ENCODE peak calls at places on chromosomes 7 and 10, in seven cellular contexts. H is H1, N is HCT116, C is transverse colon, M is spleen, F is sigmoid colon, O is stomach. V is an unnamed sample.

GRCh38 chr7:46881507-46882127 is 700.3 kb downstream of the TNS3 start:
- DNase-seq in H (no peak), N (peak), C (no peak), M (no peak), F (no peak), O (no peak), V (no peak)

GRCh38 chr7:40298421-40298820 is 163.6 kb downstream of the SUGCT start:
- DNase-seq in H (no peak), N (no peak), C (no peak), M (no peak), F (no peak), O (no peak), V (no peak)

GRCh38 chr10:72062341-72062740 is 26.0 kb downstream of the SPOCK2 start:
- DNase-seq in H (no peak), N (no peak), C (no peak), M (peak), F (no peak), O (no peak), V (no peak)

GRCh38 chr10:33807527-33808377 is 473.3 kb upstream of the NRP1 start:
- DNase-seq in H (no peak), N (no peak), C (no peak), M (no peak), F (no peak), O (no peak), V (no peak)

GRCh38 chr7:123024989-123025758 is 29.7 kb upstream of the TAS2R16 start:
- DNase-seq in H (no peak), N (no peak), C (no peak), M (no peak), F (no peak), O (no peak), V (no peak)

GRCh38 chr10:111821876-111822275 is 361.7 kb downstream of the GPAM start:
- DNase-seq in H (no peak), N (no peak), C (no peak), M (no peak), F (no peak), O (no peak), V (no peak)

GRCh38 chr7:157561816-157562410 is 225.1 kb downstream of the DNAJB6 start:
- DNase-seq in H (no peak), N (no peak), C (no peak), M (peak), F (peak), O (no peak), V (no peak)

GRCh38 chr7:20578257-20578771 is 37.2 kb upstream of the ABCB5 start:
- DNase-seq in H (no peak), N (no peak), C (no peak), M (no peak), F (no peak), O (no peak), V (no peak)

GRCh38 chr10:102815790-102816549 is 21.2 kb downstream of the CYP17A1 start:
- DNase-seq in H (no peak), N (no peak), C (peak), M (no peak), F (peak), O (no peak), V (no peak)

GRCh38 chr7:80791509-80791929 is 127.3 kb downstream of the SEMA3C start:
- DNase-seq in H (no peak), N (no peak), C (no peak), M (no peak), F (no peak), O (no peak), V (no peak)

GRCh38 chr7:84191842-84192241 is 2.7 kb downstream of the SEMA3A start:
- DNase-seq in H (no peak), N (no peak), C (no peak), M (no peak), F (no peak), O (no peak), V (no peak)

GRCh38 chr7:92834661-92835139 is 1.7 kb downstream of the CDK6 start:
- DNase-seq in H (peak), N (no peak), C (peak), M (no peak), F (peak), O (peak), V (no peak)

GRCh38 chr7:56493196-56493595 is 377.0 kb upstream of the NUPR2 start:
- DNase-seq in H (no peak), N (no peak), C (no peak), M (no peak), F (no peak), O (no peak), V (no peak)

GRCh38 chr7:5678295-5679046 is 103.0 kb downstream of the RNF216 start:
- DNase-seq in H (no peak), N (no peak), C (no peak), M (peak), F (no peak), O (no peak), V (no peak)

GRCh38 chr10:116978906-116979305 is 26.1 kb downstream of the SHTN1 start:
- DNase-seq in H (no peak), N (no peak), C (no peak), M (no peak), F (no peak), O (no peak), V (no peak)

GRCh38 chr10:69042838-69043237 is 45.1 kb upstream of the SRGN start:
- DNase-seq in H (no peak), N (no peak), C (no peak), M (no peak), F (no peak), O (no peak), V (no peak)

GRCh38 chr10:92677708-92678107 is 12.0 kb upstream of the HHEX start:
- DNase-seq in H (no peak), N (no peak), C (no peak), M (no peak), F (no peak), O (no peak), V (no peak)

GRCh38 chr7:89511900-89512299 is 642.4 kb upstream of the STEAP1 start:
- DNase-seq in H (no peak), N (no peak), C (no peak), M (no peak), F (no peak), O (no peak), V (no peak)

GRCh38 chr10:21920633-21921032 is 82.9 kb downstream of the DNAJC1 start:
- DNase-seq in H (no peak), N (no peak), C (no peak), M (no peak), F (no peak), O (no peak), V (no peak)

GRCh38 chr7:151380199-151381082 is 29.4 kb downstream of the WDR86 start:
- DNase-seq in H (no peak), N (no peak), C (no peak), M (peak), F (no peak), O (no peak), V (peak)

GRCh38 chr7:7148799-7149481 is 33.4 kb upstream of the C1GALT1 start:
- DNase-seq in H (no peak), N (no peak), C (no peak), M (no peak), F (no peak), O (no peak), V (no peak)

GRCh38 chr10:124917939-124918830 is 23.7 kb upstream of the ZRANB1 start:
- DNase-seq in H (no peak), N (no peak), C (no peak), M (no peak), F (no peak), O (no peak), V (no peak)

GRCh38 chr7:157910446-157910845 is 573.6 kb downstream of the DNAJB6 start:
- DNase-seq in H (no peak), N (no peak), C (no peak), M (no peak), F (no peak), O (no peak), V (no peak)

GRCh38 chr10:89867964-89868363 is 166.6 kb downstream of the KIF20B start:
- DNase-seq in H (no peak), N (peak), C (no peak), M (no peak), F (no peak), O (no peak), V (no peak)

GRCh38 chr10:89414146-89414878 is at the start of gene IFIT5:
- DNase-seq in H (no peak), N (no peak), C (peak), M (peak), F (peak), O (peak), V (peak)

GRCh38 chr7:111162692-111163091 is 71.8 kb downstream of the LRRN3 start:
- DNase-seq in H (no peak), N (no peak), C (no peak), M (no peak), F (no peak), O (no peak), V (no peak)

GRCh38 chr10:125158528-125159485 is 1.6 kb downstream of the CTBP2 start:
- DNase-seq in H (peak), N (no peak), C (peak), M (peak), F (peak), O (peak), V (no peak)

GRCh38 chr7:106452031-106452851 is 167.5 kb upstream of the NAMPT start:
- DNase-seq in H (no peak), N (no peak), C (no peak), M (no peak), F (no peak), O (no peak), V (no peak)
- TF ChIP-seq POLR2AphosphoS5 in H (no peak), N (no peak), C (no peak), M (no peak), F (no peak), O (no peak), V (no peak)

GRCh38 chr7:55155351-55156117 is 136.7 kb downstream of the EGFR start:
- DNase-seq in H (no peak), N (no peak), C (no peak), M (no peak), F (no peak), O (no peak), V (no peak)

GRCh38 chr7:55158541-55158940 is 139.7 kb downstream of the EGFR start:
- DNase-seq in H (no peak), N (no peak), C (no peak), M (no peak), F (no peak), O (no peak), V (no peak)

GRCh38 chr7:55158983-55159382 is 140.2 kb downstream of the EGFR start:
- DNase-seq in H (no peak), N (no peak), C (no peak), M (no peak), F (no peak), O (no peak), V (no peak)

GRCh38 chr7:55156919-55157318 is 138.1 kb downstream of the EGFR start:
- DNase-seq in H (no peak), N (no peak), C (no peak), M (peak), F (no peak), O (no peak), V (no peak)

GRCh38 chr7:55157347-55158105 is 138.7 kb downstream of the EGFR start:
- DNase-seq in H (no peak), N (no peak), C (no peak), M (peak), F (no peak), O (no peak), V (no peak)
- TF ChIP-seq POLR2A in H (no peak), N (no peak), C (no peak), M (no peak), F (no peak), O (no peak), V (no peak)

DNA sequence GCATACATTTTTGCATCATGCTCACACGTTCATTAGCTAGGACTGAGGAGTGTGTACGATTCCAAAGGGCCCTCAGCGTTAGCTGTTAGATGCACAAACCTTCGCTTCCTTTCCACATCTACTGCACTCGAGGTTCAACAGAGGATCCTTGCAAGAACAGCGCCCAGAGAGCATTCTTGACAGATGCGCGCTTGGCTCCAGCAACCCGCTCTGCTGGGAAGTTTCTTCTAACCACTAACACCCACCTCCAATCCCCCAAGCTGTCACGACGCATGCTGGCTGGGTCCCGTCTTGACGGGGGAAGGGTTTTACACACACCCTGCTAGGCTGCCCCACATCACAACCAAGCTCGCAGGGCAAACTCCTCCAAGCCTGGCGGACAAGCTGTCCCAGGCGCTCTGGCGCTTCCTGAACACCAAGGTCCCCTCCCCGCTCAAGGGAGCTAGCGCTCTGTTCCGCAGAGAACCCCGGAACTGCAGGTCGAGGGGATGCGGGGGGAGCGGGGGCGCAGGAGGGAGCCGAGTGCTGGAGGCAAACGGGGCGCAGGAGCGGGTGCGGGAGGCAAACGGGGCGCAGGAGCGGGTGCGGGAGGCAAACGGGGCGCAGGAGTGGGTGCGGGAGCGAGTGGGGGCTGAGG is 653 bp upstream of the ADRB1 start:
- DNase-seq in H (peak), N (peak), C (peak), M (no peak), F (peak), O (peak), V (no peak)
- TF ChIP-seq POLR2AphosphoS5 in H (no peak), N (no peak), C (no peak), M (peak), F (no peak), O (no peak), V (peak)

DNA sequence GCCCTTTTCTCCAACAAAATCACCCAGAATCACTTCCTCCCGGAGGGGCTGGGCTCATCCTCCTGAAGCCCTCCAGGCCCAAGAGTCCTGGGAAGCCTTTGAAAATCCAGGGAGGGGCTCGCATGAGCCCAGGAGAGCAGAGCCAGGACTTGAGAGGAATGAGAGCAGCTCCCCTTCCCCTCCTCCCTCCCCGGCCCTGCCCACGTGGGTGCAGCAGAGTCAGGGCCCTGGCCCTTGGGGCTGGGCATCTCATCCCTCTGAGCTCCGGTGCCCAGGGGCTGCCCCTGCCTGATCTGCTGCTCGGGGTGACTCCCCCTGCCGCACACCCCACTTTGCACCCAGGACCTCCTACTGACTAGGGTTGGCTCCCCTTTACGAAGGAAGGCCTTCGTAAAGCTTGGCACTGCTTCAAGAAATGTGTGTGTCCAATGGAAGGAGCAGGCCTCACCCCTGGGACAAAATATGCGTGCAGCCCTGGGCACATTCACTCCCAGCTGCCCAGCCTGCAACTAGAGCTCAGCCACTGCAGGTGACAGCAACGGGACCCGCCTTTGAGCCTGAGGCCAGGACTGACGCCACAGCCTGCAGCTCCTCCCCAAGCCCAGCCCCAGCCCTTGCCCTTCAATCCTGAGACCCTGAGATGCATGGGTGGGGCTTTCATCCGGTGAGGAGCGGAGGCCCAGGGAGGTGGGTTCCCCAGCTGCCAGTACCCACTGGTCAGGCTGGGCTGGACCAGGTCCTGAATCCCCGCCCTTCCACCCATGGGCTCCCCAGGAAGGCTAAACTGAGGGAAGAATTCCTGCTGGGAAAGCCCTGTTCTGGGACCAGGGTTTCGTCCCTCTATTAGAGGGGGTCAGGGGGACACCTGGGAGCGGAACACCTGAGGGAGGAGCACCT is 21.8 kb downstream of the PWWP2B start:
- DNase-seq in H (no peak), N (peak), C (peak), M (peak), F (no peak), O (peak), V (no peak)
- TF ChIP-seq POLR2A in H (no peak), N (no peak), C (peak), M (no peak), F (peak), O (no peak), V (no peak)

GRCh38 chr10:115969591-115969990 is 303.4 kb downstream of the GFRA1 start:
- DNase-seq in H (no peak), N (no peak), C (no peak), M (no peak), F (peak), O (no peak), V (no peak)
- TF ChIP-seq POLR2AphosphoS5 in H (no peak), N (no peak), C (no peak), M (no peak), F (no peak), O (no peak), V (no peak)

GRCh38 chr7:101085000-101085948 is at the start of gene TRIM56:
- DNase-seq in H (peak), N (peak), C (peak), M (peak), F (peak), O (peak), V (peak)
- TF ChIP-seq POLR2A in H (no peak), N (no peak), C (peak), M (no peak), F (no peak), O (no peak), V (peak)